ENCODE peak calls at places on chromosomes 1 and 21, in five cellular contexts. Z is heart left ventricle, W is fibroblast of mammary gland, G is astrocyte of the spinal cord, T is mesothelial cell of epicardium. B is an unnamed sample.

GRCh38 chr21:44718571-44718970 is 7.2 kb upstream of the TSPEAR start:
- DNase-seq in T (no peak), G (no peak), Z (no peak), W (no peak), B (peak; percentile 17)

GRCh38 chr1:212379366-212379765 is 35.3 kb downstream of the PACC1 start:
- DNase-seq in Z (no peak), T (no peak), G (no peak), W (no peak), B (no peak)

GRCh38 chr21:43192501-43193081 is 23.8 kb downstream of the CRYAA start:
- DNase-seq in W (no peak), Z (peak; percentile 2), G (no peak), T (peak; percentile 24), B (peak; percentile 71)

GRCh38 chr1:22745675-22746585 is 35.3 kb downstream of the EPHB2 start:
- DNase-seq in T (no peak), G (peak; percentile 76), Z (no peak), W (peak; percentile 86), B (no peak)

GRCh38 chr1:206695751-206696150 is 11.0 kb downstream of the MAPKAPK2 start:
- DNase-seq in W (no peak), G (no peak), T (no peak), Z (no peak), B (no peak)

GRCh38 chr1:74324684-74325448 is 89.7 kb downstream of the TNNI3K start:
- DNase-seq in W (no peak), Z (no peak), T (no peak), G (no peak), B (no peak)

GRCh38 chr21:38853421-38853919 is 47.7 kb downstream of the ETS2 start:
- DNase-seq in W (peak; percentile 95), G (peak; percentile 96), T (no peak), Z (no peak), B (peak; percentile 84)

GRCh38 chr1:221457706-221458429 is 284.0 kb downstream of the DUSP10 start:
- DNase-seq in W (peak; percentile 48), T (no peak), Z (no peak), G (no peak), B (no peak)

GRCh38 chr1:21034725-21035628 is 141.7 kb downstream of the EIF4G3 start:
- DNase-seq in G (no peak), Z (peak; percentile 59), T (no peak), W (no peak), B (no peak)

GRCh38 chr1:6271554-6271953 is 10.7 kb upstream of the GPR153 start:
- DNase-seq in G (no peak), W (no peak), Z (no peak), T (no peak), B (no peak)

GRCh38 chr1:202578565-202578964 is 131.7 kb downstream of the SYT2 start:
- DNase-seq in G (no peak), Z (no peak), W (peak; percentile 51), T (no peak), B (no peak)

GRCh38 chr1:10196991-10197390 is 13.4 kb upstream of the KIF1B start:
- DNase-seq in G (peak; percentile 58), T (no peak), Z (no peak), W (peak; percentile 64), B (no peak)

GRCh38 chr1:219304227-219305226 is 130.8 kb downstream of the LYPLAL1 start:
- DNase-seq in T (no peak), G (peak; percentile 67), W (peak; percentile 50), Z (peak; percentile 32), B (no peak)
- TF ChIP-seq CTCF in T (no peak), G (no peak), W (no peak), Z (no peak), B (peak; percentile 39)

DNA sequence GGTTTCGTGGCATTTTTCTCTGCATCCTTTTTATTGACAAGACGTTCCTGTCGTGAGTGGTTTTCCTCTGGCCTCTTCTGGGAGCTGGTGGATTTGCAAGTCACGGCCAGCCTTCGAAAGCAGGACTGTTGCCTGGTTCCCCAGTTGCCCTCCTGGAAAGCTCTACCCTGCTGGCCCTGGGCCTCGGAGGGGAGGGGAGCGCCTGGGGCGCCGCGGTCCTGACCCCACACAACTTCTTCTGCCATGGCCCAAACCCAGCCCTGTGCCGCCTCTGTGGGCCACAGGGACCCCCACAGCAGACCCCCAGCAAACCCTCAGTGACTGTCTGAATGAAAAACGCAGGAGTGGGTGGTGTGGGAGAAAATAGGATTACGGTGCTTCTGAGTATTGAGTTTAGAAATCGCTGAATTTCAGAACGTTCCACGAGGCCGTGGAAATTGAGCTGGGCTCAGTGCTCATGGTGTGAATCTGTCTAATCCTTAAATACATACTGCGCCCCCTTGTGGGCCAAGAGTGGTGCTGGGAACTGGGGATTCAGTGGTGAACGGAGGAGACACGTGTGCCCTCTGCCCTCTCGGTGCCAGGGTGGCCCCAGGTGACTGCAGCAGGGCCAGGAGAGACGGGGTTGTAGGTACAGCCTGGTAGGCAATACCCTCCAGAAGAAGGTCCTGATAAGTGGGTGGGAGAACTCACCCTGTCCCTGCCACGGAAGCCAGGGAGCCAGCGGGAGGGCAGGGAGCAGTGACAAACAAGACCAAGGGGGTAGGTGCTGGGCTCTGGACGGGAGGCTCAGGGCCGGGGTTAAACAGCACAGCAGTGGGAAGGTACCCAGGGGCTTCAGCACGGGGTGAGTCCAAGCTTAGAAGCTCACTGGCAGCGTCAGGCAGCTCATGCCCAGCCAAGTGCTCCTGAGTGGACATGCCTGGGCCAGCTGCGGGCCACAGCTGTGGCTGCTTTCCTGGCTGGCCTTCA is 101.2 kb upstream of the COL6A1 start:
- DNase-seq in T (peak; percentile 62), Z (no peak), W (peak; percentile 84), G (peak; percentile 73), B (no peak)
- TF ChIP-seq CTCF in T (peak; percentile 75), Z (peak; percentile 34), W (peak; percentile 71), G (peak; percentile 75), B (peak; percentile 68)

DNA sequence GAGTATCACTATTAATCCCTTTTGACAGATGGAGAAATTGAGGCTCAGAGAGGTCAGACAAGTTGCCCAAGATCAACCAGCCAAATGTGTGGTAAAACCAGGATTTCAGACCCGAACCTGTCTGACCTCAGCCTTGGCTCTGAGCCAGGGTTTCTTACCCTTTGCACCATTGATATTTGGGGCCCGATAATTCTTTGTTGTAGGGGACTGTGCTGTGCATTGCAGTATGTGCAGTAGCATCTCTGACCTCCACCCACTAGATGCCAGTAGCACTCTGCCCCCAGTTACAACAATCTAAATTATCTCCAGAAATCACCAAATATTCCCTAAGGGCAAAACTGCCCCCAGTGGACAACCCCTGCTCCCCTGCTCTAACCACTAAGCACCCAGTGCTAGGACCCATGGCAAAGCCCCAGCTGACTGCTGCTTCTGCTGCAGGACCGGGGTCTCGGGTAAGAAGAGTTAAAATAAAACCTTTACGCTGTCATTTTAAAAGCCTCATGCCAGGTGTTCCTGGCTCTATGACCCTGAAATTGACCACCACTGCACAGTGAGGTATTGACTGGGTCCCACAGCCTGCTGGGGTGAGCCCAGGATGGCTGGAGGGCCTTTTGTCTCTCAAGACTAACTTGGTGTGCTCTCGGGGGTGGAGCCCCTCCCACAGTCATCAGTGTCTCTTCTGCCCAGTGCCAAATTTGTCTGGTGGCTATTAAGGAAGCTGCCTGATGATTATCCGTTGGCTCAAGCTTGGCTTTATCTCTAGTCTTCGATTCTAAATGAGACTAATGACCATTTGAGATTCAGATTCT is 5.6 kb upstream of the MAN1C1 start:
- DNase-seq in W (peak; percentile 37), G (no peak), Z (no peak), T (no peak), B (no peak)
- TF ChIP-seq CTCF in W (peak; percentile 42), G (peak; percentile 19), Z (no peak), T (no peak), B (peak; percentile 33)

GRCh38 chr21:26849428-26850115 is 4.4 kb upstream of the ADAMTS1 start:
- DNase-seq in T (no peak), G (peak; percentile 75), W (peak; percentile 80), Z (peak; percentile 33), B (no peak)

GRCh38 chr21:26851109-26851944 is 6.1 kb upstream of the ADAMTS1 start:
- DNase-seq in W (no peak), G (no peak), T (no peak), Z (no peak), B (no peak)

GRCh38 chr21:26852422-26852821 is 7.2 kb upstream of the ADAMTS1 start:
- DNase-seq in T (no peak), W (no peak), Z (no peak), G (no peak), B (no peak)

GRCh38 chr21:26847951-26848350 is 2.7 kb upstream of the ADAMTS1 start:
- DNase-seq in T (no peak), W (no peak), Z (no peak), G (no peak), B (no peak)

DNA sequence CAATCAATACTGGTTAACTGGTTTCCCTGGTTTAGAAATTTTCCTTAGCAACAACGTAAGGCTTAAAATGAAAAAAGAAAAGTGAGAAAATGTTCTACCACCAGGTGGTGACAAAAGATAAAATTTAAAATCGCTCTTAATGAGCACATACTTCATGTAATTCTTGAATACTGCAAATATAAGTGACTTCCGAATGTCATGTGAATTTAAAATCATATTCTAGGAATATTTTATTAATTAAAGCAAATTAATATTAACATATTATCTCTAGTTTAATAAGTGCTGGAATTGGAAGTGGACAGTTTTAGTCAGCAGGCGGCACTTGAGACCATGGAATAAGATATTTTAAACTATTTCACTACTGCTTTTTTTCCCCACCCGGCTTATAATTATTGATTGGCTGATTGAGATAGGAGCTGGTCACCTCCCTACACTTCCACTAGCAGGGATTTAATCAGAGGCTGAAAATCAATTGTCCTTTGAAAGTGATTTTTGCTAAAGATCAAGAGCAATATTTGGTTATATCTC is 5.0 kb upstream of the ADAMTS1 start:
- DNase-seq in W (peak; percentile 63), G (peak; percentile 81), Z (no peak), T (no peak), B (no peak)
- TF ChIP-seq CTCF in W (peak; percentile 67), G (peak; percentile 46), Z (peak; percentile 82), T (peak; percentile 82), B (peak; percentile 88)

GRCh38 chr1:224535641-224536040 is 80.5 kb upstream of the CNIH3 start:
- DNase-seq in W (no peak), G (no peak), T (no peak), Z (no peak), B (no peak)

GRCh38 chr1:224528900-224529299 is 87.2 kb upstream of the CNIH3 start:
- DNase-seq in Z (no peak), W (peak; percentile 95), G (peak; percentile 89), T (no peak), B (no peak)

GRCh38 chr1:224534731-224535130 is 81.4 kb upstream of the CNIH3 start:
- DNase-seq in G (no peak), T (no peak), Z (no peak), W (no peak), B (no peak)

GRCh38 chr1:224529844-224530243 is 86.3 kb upstream of the CNIH3 start:
- DNase-seq in W (no peak), Z (no peak), G (no peak), T (no peak), B (no peak)

GRCh38 chr1:224533517-224533916 is 82.6 kb upstream of the CNIH3 start:
- DNase-seq in T (no peak), W (no peak), Z (no peak), G (no peak), B (no peak)
- TF ChIP-seq CTCF in T (no peak), W (no peak), Z (no peak), G (no peak), B (no peak)

GRCh38 chr1:67686272-67687197 is 1.5 kb downstream of the GADD45A start:
- DNase-seq in Z (peak; percentile 81), W (peak; percentile 99), G (peak; percentile 96), T (peak; percentile 66), B (peak; percentile 88)
- TF ChIP-seq CTCF in Z (peak; percentile 30), W (no peak), G (no peak), T (peak; percentile 12), B (no peak)

B was measured in osteocyte.